ENCODE peak calls at places on chromosomes 13 and 19, in four cellular contexts. One of them, this sample, is unnamed.

GRCh38 chr19:1079566-1080111 is 12.7 kb downstream of the ARHGAP45 start:
- DNase-seq in substantia nigra: no peak
- DNase-seq in hypothalamus: no peak
- DNase-seq in EH: no peak
- DNase-seq in this sample: no peak

GRCh38 chr13:48615017-48615416 is 38.7 kb upstream of the CYSLTR2 start:
- DNase-seq in substantia nigra: no peak
- DNase-seq in hypothalamus: no peak
- DNase-seq in EH: no peak
- DNase-seq in this sample: no peak

GRCh38 chr13:40401911-40402776 is 264.3 kb downstream of the FOXO1 start:
- DNase-seq in substantia nigra: peak; percentile 55
- DNase-seq in hypothalamus: peak; percentile 58
- DNase-seq in EH: peak; percentile 99
- DNase-seq in this sample: peak; percentile 96

GRCh38 chr13:51832471-51833152 is 12.4 kb downstream of the TMEM272 start:
- DNase-seq in substantia nigra: no peak
- DNase-seq in hypothalamus: no peak
- DNase-seq in EH: peak; percentile 49
- DNase-seq in this sample: peak; percentile 52

GRCh38 chr19:41027273-41027967 is 36.3 kb downstream of the CYP2B6 start:
- DNase-seq in substantia nigra: no peak
- DNase-seq in hypothalamus: no peak
- DNase-seq in EH: no peak
- DNase-seq in this sample: no peak

GRCh38 chr19:58229255-58229639 is 533 bp downstream of the ZNF544 start:
- DNase-seq in substantia nigra: no peak
- DNase-seq in hypothalamus: peak; percentile 4
- DNase-seq in EH: peak; percentile 14
- DNase-seq in this sample: peak; percentile 7

GRCh38 chr19:58117841-58118575 is 20.0 kb upstream of the ZSCAN18 start:
- DNase-seq in substantia nigra: no peak
- DNase-seq in hypothalamus: no peak
- DNase-seq in EH: no peak
- DNase-seq in this sample: no peak

GRCh38 chr19:42038675-42039074 is 31.3 kb downstream of the GRIK5 start:
- DNase-seq in substantia nigra: no peak
- DNase-seq in hypothalamus: no peak
- DNase-seq in EH: no peak
- DNase-seq in this sample: no peak

GRCh38 chr19:1470864-1471513 is 8.0 kb downstream of the C19orf25 start:
- DNase-seq in substantia nigra: no peak
- DNase-seq in hypothalamus: no peak
- DNase-seq in EH: peak; percentile 35
- DNase-seq in this sample: no peak